ENCODE peak calls at places on chromosome 1, in seven cellular contexts. Y is cardiac septum; K is stimulated activated CD4-positive, alpha-beta T cell treated with anti-CD3 and anti-CD28 coated beads, Interleukin-1b, Interleukin-23, amount 100 ng/mL, for 48 hours; C is pons; J is HuH-7; W is GDM1; I is fibroblast of pulmonary artery. B is an unnamed sample.

GRCh38 chr1:234969630-234970370 is 158.8 kb downstream of the TOMM20 start:
- DNase-seq in C (peak), J (no peak), I (peak), W (no peak), K (no peak), Y (peak), B (peak)

GRCh38 chr1:35885961-35886558 is 3.1 kb downstream of the AGO1 start:
- DNase-seq in Y (no peak), J (no peak), K (no peak), I (no peak), C (no peak), W (no peak), B (no peak)

GRCh38 chr1:44405804-44406743 is 1.0 kb downstream of the RNF220 start:
- DNase-seq in J (peak), C (peak), K (peak), I (no peak), W (peak), Y (no peak), B (no peak)

GRCh38 chr1:215568287-215568692 is 1.2 kb downstream of the KCTD3 start:
- DNase-seq in I (peak), C (peak), W (no peak), Y (no peak), K (no peak), J (peak), B (no peak)

GRCh38 chr1:207050428-207050767 is 610 bp downstream of the YOD1 start:
- DNase-seq in I (no peak), Y (no peak), C (peak), W (no peak), J (peak), K (no peak), B (no peak)

GRCh38 chr1:94434339-94435092 is 16.3 kb downstream of the ABCD3 start:
- DNase-seq in J (no peak), I (peak), K (no peak), Y (no peak), W (no peak), C (no peak), B (no peak)

GRCh38 chr1:46806196-46807020 is 7.6 kb downstream of the CYP4B1 start:
- DNase-seq in K (no peak), J (no peak), C (no peak), W (no peak), I (peak), Y (no peak), B (peak)

GRCh38 chr1:85617582-85618237 is 37.1 kb downstream of the CCN1 start:
- DNase-seq in I (peak), Y (no peak), J (no peak), C (no peak), K (no peak), W (no peak), B (no peak)

GRCh38 chr1:178531897-178532296 is 19.0 kb downstream of the TEX35 start:
- DNase-seq in K (no peak), W (no peak), Y (no peak), C (no peak), I (peak), J (no peak), B (no peak)

GRCh38 chr1:223332997-223333396 is 31.0 kb downstream of the SUSD4 start:
- DNase-seq in J (no peak), C (no peak), K (no peak), W (no peak), Y (no peak), I (no peak), B (no peak)

B was measured in sciatic nerve.